ENCODE peak calls at places on chromosomes 12 and 14, in six cellular contexts. W is GM23338, H is NCI-H2171, S is mesothelial cell of epicardium, G is neural progenitor cell, J is mucosa of descending colon. R is an unnamed sample.
A peak's percentile ranks its signal among the peaks of the same experiment; 100 is the strongest.

GRCh38 chr12:39581592-39581991 is 38.0 kb downstream of the ABCD2 start:
- DNase-seq in S (no peak), J (no peak), W (no peak), G (no peak), H (no peak), R (no peak)

GRCh38 chr14:77965919-77966435 is 166.1 kb downstream of the ADCK1 start:
- DNase-seq in J (no peak), H (no peak), S (no peak), G (peak; percentile 23), W (peak; percentile 77), R (no peak)

GRCh38 chr14:64708148-64709004 is 4.2 kb downstream of the PLEKHG3 start:
- DNase-seq in J (no peak), S (no peak), G (peak; percentile 59), W (peak; percentile 96), H (no peak), R (peak; percentile 42)

GRCh38 chr12:110577717-110578521 is 5.2 kb downstream of the PPTC7 start:
- DNase-seq in W (no peak), J (peak; percentile 72), S (no peak), G (no peak), H (no peak), R (no peak)

GRCh38 chr14:59358105-59358504 is 107.1 kb downstream of the GPR135 start:
- DNase-seq in S (no peak), J (no peak), G (peak; percentile 49), H (no peak), W (peak; percentile 87), R (no peak)

GRCh38 chr12:31267966-31268365 is 58.0 kb downstream of the SINHCAF start:
- DNase-seq in H (no peak), J (no peak), G (no peak), S (no peak), W (no peak), R (no peak)

GRCh38 chr14:52913271-52913670 is 37.6 kb downstream of the FERMT2 start:
- DNase-seq in W (no peak), G (no peak), J (no peak), H (no peak), S (no peak), R (no peak)

GRCh38 chr12:53414756-53415417 is 8.8 kb upstream of the AMHR2 start:
- DNase-seq in G (peak; percentile 26), J (no peak), S (no peak), W (no peak), H (no peak), R (no peak)

GRCh38 chr14:80356413-80356812 is 145.1 kb upstream of the DIO2 start:
- DNase-seq in G (peak; percentile 49), J (no peak), H (peak; percentile 13), W (peak; percentile 56), S (no peak), R (no peak)

GRCh38 chr12:94589591-94590001 is 60.8 kb downstream of the TMCC3 start:
- DNase-seq in W (no peak), G (no peak), S (no peak), H (no peak), J (no peak), R (no peak)

GRCh38 chr14:36279306-36280244 is 40.9 kb downstream of the MBIP start:
- DNase-seq in S (no peak), J (no peak), G (peak; percentile 81), W (peak; percentile 68), H (no peak), R (no peak)

GRCh38 chr12:113366827-113367226 is 8.4 kb downstream of the PLBD2 start:
- DNase-seq in W (no peak), G (no peak), J (no peak), H (no peak), S (no peak), R (no peak)

GRCh38 chr14:102736956-102737355 is 40.3 kb upstream of the TRAF3 start:
- DNase-seq in W (no peak), S (no peak), H (no peak), J (no peak), G (no peak), R (no peak)

GRCh38 chr12:59040651-59041050 is 120.3 kb upstream of the LRIG3 start:
- DNase-seq in G (peak; percentile 84), H (peak; percentile 56), S (no peak), W (peak; percentile 39), J (no peak), R (no peak)

GRCh38 chr14:73714656-73715081 is 485 bp upstream of the PNMA1 start:
- DNase-seq in W (no peak), G (no peak), S (no peak), H (no peak), J (no peak), R (peak; percentile 34)

GRCh38 chr12:4099276-4099675 is 174.3 kb upstream of the CCND2 start:
- DNase-seq in J (no peak), H (no peak), G (peak; percentile 30), S (no peak), W (peak; percentile 32), R (no peak)

GRCh38 chr12:95802482-95803264 is 12.1 kb upstream of the NTN4 start:
- DNase-seq in G (no peak), H (no peak), J (peak; percentile 53), W (no peak), S (no peak), R (no peak)

GRCh38 chr12:2691340-2692111 is 103.2 kb upstream of the FKBP4 start:
- DNase-seq in H (peak; percentile 67), S (no peak), J (peak; percentile 30), G (peak; percentile 72), W (peak; percentile 72), R (no peak)

GRCh38 chr12:15811192-15812127 is 22.3 kb upstream of the EPS8 start:
- DNase-seq in W (no peak), G (no peak), S (no peak), J (no peak), H (no peak), R (no peak)

GRCh38 chr12:1933342-1933992 is 15.0 kb upstream of the CACNA2D4 start:
- DNase-seq in H (peak; percentile 97), S (no peak), J (no peak), G (peak; percentile 39), W (no peak), R (no peak)

GRCh38 chr12:111440152-111440551 is 34.4 kb downstream of the SH2B3 start:
- DNase-seq in W (no peak), S (no peak), H (peak; percentile 23), J (no peak), G (no peak), R (no peak)

GRCh38 chr14:54538055-54538454 is 28.3 kb downstream of the CGRRF1 start:
- DNase-seq in H (no peak), G (no peak), W (no peak), S (no peak), J (no peak), R (no peak)

GRCh38 chr12:14773685-14774073 is 29.6 kb downstream of the WBP11 start:
- DNase-seq in G (peak; percentile 73), H (no peak), J (no peak), S (no peak), W (peak; percentile 49), R (no peak)

GRCh38 chr12:42237853-42238239 is 202 bp downstream of the YAF2 start:
- DNase-seq in S (no peak), H (peak; percentile 26), W (no peak), G (peak; percentile 72), J (no peak), R (no peak)

GRCh38 chr12:124804011-124804621 is 59.5 kb downstream of the SCARB1 start:
- DNase-seq in H (peak; percentile 23), G (peak; percentile 27), S (no peak), W (peak; percentile 51), J (no peak), R (no peak)

GRCh38 chr12:52829986-52830385 is 4.1 kb downstream of the KRT79 start:
- DNase-seq in G (no peak), W (no peak), J (no peak), H (no peak), S (no peak), R (no peak)

GRCh38 chr14:72924332-72924731 is 1.9 kb upstream of the DCAF4 start:
- DNase-seq in W (no peak), G (no peak), J (no peak), S (no peak), H (no peak), R (no peak)

GRCh38 chr14:86574778-86575129 is 1044.8 kb downstream of the FLRT2 start:
- DNase-seq in G (no peak), H (no peak), J (no peak), S (no peak), W (no peak), R (no peak)

GRCh38 chr12:29519585-29520182 is 22.2 kb upstream of the OVCH1 start:
- DNase-seq in S (no peak), G (peak; percentile 44), J (peak; percentile 58), H (no peak), W (peak; percentile 49), R (peak; percentile 44)

GRCh38 chr14:89196561-89196960 is 220.5 kb downstream of the FOXN3 start:
- DNase-seq in J (no peak), W (no peak), H (no peak), G (no peak), S (no peak), R (no peak)

GRCh38 chr14:93648440-93649168 is 139.7 kb downstream of the PRIMA1 start:
- DNase-seq in H (peak; percentile 5), J (peak; percentile 7), S (no peak), G (peak; percentile 61), W (peak; percentile 77), R (peak; percentile 17)

GRCh38 chr14:103500148-103500990 is 22.3 kb downstream of the CKB start:
- DNase-seq in S (peak; percentile 77), J (peak; percentile 98), W (peak; percentile 95), G (peak; percentile 94), H (peak; percentile 86), R (peak; percentile 95)

GRCh38 chr12:48961331-48961730 is 4.0 kb upstream of the ARF3 start:
- DNase-seq in G (no peak), W (no peak), H (no peak), S (no peak), J (no peak), R (no peak)

GRCh38 chr12:115354007-115354452 is 670.1 kb upstream of the TBX3 start:
- DNase-seq in S (no peak), W (no peak), J (peak; percentile 43), G (no peak), H (no peak), R (no peak)

R was measured in hippocampal formation.